ENCODE peak calls at places on chromosomes 7 and 10, in five cellular contexts. W is MV-4-11; P is IMR-90; J is BJ; L is NK-92 treated with Interleukin-12 subunit alpha and Interleukin-12 subunit beta, amount 100 ng/mL, for 24 hours. V is an unnamed sample.

GRCh38 chr7:2522780-2523433 is 3.3 kb downstream of the LFNG start:
- DNase-seq in W (no peak), P (no peak), J (no peak), L (no peak), V (no peak)

GRCh38 chr7:15885678-15886077 is 199.2 kb upstream of the MEOX2 start:
- DNase-seq in W (peak; percentile 23), P (no peak), J (no peak), L (no peak), V (no peak)

GRCh38 chr7:45701701-45702460 is 127.7 kb downstream of the ADCY1 start:
- DNase-seq in W (no peak), P (no peak), J (no peak), L (no peak), V (no peak)

GRCh38 chr10:1625079-1625478 is 112.2 kb downstream of the ADARB2 start:
- DNase-seq in W (no peak), P (no peak), J (no peak), L (no peak), V (no peak)

GRCh38 chr10:53601260-53601875 is 828.8 kb upstream of the MBL2 start:
- DNase-seq in W (peak; percentile 8), P (peak; percentile 28), J (no peak), L (no peak), V (no peak)

GRCh38 chr7:156095908-156096539 is 283.8 kb upstream of the SHH start:
- DNase-seq in W (no peak), P (no peak), J (no peak), L (no peak), V (no peak)

GRCh38 chr10:29862926-29863614 is 196.3 kb downstream of the JCAD start:
- DNase-seq in W (no peak), P (peak; percentile 80), J (peak; percentile 74), L (no peak), V (no peak)

GRCh38 chr10:102718220-102718619 is 3.8 kb downstream of the SFXN2 start:
- DNase-seq in W (peak; percentile 19), P (peak; percentile 80), J (no peak), L (no peak), V (no peak)

GRCh38 chr7:23810099-23810498 is 100.1 kb downstream of the STK31 start:
- DNase-seq in W (no peak), P (no peak), J (no peak), L (no peak), V (no peak)

GRCh38 chr7:23628370-23628769 is 31.2 kb downstream of the CCDC126 start:
- DNase-seq in W (no peak), P (no peak), J (no peak), L (no peak), V (no peak)

GRCh38 chr10:128036746-128037542 is 89.3 kb downstream of the MKI67 start:
- DNase-seq in W (no peak), P (peak; percentile 16), J (no peak), L (no peak), V (no peak)

GRCh38 chr10:75040576-75040975 is 70.9 kb upstream of the SAMD8 start:
- DNase-seq in W (no peak), P (no peak), J (no peak), L (no peak), V (no peak)

V was measured in NCI-H446.